ENCODE peak calls at places on chromosomes 1 and 21, in nine cellular contexts. B, P, D, Z, X, U, C, K and Q are unnamed samples.
A peak's percentile ranks its signal among the peaks of the same experiment; 100 is the strongest.

GRCh38 chr1:82399093-82399492 is 598.4 kb downstream of the ADGRL2 start:
- DNase-seq in B (peak; percentile 25), P (no peak), D (no peak), Z (no peak), X (no peak), U (no peak), C (peak; percentile 62), K (peak; percentile 86), Q (no peak)

GRCh38 chr1:234924450-234925355 is 203.9 kb downstream of the TOMM20 start:
- DNase-seq in B (no peak), P (no peak), D (no peak), Z (no peak), X (no peak), U (no peak), C (no peak), K (no peak), Q (no peak)

GRCh38 chr1:85047472-85048295 is 616 bp downstream of the MCOLN3 start:
- DNase-seq in B (no peak), P (no peak), D (no peak), Z (peak; percentile 51), X (no peak), U (no peak), C (peak; percentile 54), K (no peak), Q (peak; percentile 48)

GRCh38 chr1:86708923-86709322 is 4.5 kb downstream of the SH3GLB1 start:
- DNase-seq in B (peak; percentile 45), P (no peak), D (no peak), Z (no peak), X (no peak), U (no peak), C (peak; percentile 12), K (no peak), Q (no peak)

GRCh38 chr1:239361403-239361802 is 25.0 kb upstream of the CHRM3 start:
- DNase-seq in B (peak; percentile 3), P (no peak), D (no peak), Z (no peak), X (no peak), U (no peak), C (peak; percentile 28), K (no peak), Q (no peak)

GRCh38 chr1:187157552-187157951 is 328.8 kb downstream of the PLA2G4A start:
- DNase-seq in B (no peak), P (no peak), D (no peak), Z (no peak), X (no peak), U (no peak), C (no peak), K (no peak), Q (no peak)

GRCh38 chr1:203628185-203628996 is 1.8 kb downstream of the ATP2B4 start:
- DNase-seq in B (peak; percentile 70), P (no peak), D (peak; percentile 34), Z (peak; percentile 81), X (no peak), U (no peak), C (peak; percentile 81), K (peak; percentile 43), Q (no peak)

GRCh38 chr21:29788752-29789151 is 151.0 kb downstream of the GRIK1 start:
- DNase-seq in B (no peak), P (no peak), D (no peak), Z (no peak), X (no peak), U (no peak), C (no peak), K (no peak), Q (no peak)

GRCh38 chr1:59757185-59757747 is 57.5 kb upstream of the HOOK1 start:
- DNase-seq in B (no peak), P (no peak), D (no peak), Z (no peak), X (no peak), U (no peak), C (no peak), K (no peak), Q (no peak)

GRCh38 chr1:93255222-93256079 is 74.9 kb downstream of the CCDC18 start:
- DNase-seq in B (peak; percentile 32), P (no peak), D (no peak), Z (no peak), X (no peak), U (no peak), C (peak; percentile 87), K (peak; percentile 68), Q (no peak)

GRCh38 chr1:217907504-217907903 is 276.4 kb downstream of the SPATA17 start:
- DNase-seq in B (no peak), P (no peak), D (no peak), Z (no peak), X (no peak), U (no peak), C (peak; percentile 10), K (no peak), Q (no peak)

GRCh38 chr21:42389449-42389835 is 6.4 kb downstream of the TMPRSS3 start:
- DNase-seq in B (no peak), P (peak; percentile 44), D (peak; percentile 5), Z (peak; percentile 38), X (no peak), U (no peak), C (no peak), K (no peak), Q (no peak)

GRCh38 chr21:44489962-44490361 is 34.7 kb downstream of the LRRC3 start:
- DNase-seq in B (no peak), P (no peak), D (no peak), Z (no peak), X (no peak), U (no peak), C (no peak), K (no peak), Q (no peak)

GRCh38 chr1:208039536-208040332 is 128.8 kb upstream of the CD34 start:
- DNase-seq in B (no peak), P (no peak), D (no peak), Z (no peak), X (no peak), U (no peak), C (no peak), K (no peak), Q (no peak)

GRCh38 chr1:25610822-25611630 is 5.6 kb upstream of the MAN1C1 start:
- DNase-seq in B (peak; percentile 43), P (no peak), D (no peak), Z (no peak), X (peak; percentile 60), U (no peak), C (peak; percentile 48), K (no peak), Q (no peak)

GRCh38 chr1:153607381-153607780 is 5.6 kb downstream of the S100A16 start:
- DNase-seq in B (no peak), P (no peak), D (no peak), Z (no peak), X (no peak), U (no peak), C (no peak), K (no peak), Q (peak; percentile 8)

GRCh38 chr1:21541330-21541729 is 32.1 kb downstream of the ALPL start:
- DNase-seq in B (no peak), P (no peak), D (no peak), Z (no peak), X (no peak), U (no peak), C (no peak), K (no peak), Q (no peak)

GRCh38 chr1:21541835-21542234 is 32.6 kb downstream of the ALPL start:
- DNase-seq in B (peak; percentile 80), P (no peak), D (no peak), Z (no peak), X (no peak), U (no peak), C (peak; percentile 52), K (peak; percentile 58), Q (no peak)

GRCh38 chr1:21537932-21538630 is 28.9 kb downstream of the ALPL start:
- DNase-seq in B (peak; percentile 60), P (no peak), D (peak; percentile 62), Z (no peak), X (no peak), U (no peak), C (peak; percentile 24), K (peak; percentile 64), Q (no peak)

GRCh38 chr1:21537511-21537931 is 28.3 kb downstream of the ALPL start:
- DNase-seq in B (no peak), P (no peak), D (no peak), Z (no peak), X (no peak), U (no peak), C (no peak), K (no peak), Q (no peak)

DNA sequence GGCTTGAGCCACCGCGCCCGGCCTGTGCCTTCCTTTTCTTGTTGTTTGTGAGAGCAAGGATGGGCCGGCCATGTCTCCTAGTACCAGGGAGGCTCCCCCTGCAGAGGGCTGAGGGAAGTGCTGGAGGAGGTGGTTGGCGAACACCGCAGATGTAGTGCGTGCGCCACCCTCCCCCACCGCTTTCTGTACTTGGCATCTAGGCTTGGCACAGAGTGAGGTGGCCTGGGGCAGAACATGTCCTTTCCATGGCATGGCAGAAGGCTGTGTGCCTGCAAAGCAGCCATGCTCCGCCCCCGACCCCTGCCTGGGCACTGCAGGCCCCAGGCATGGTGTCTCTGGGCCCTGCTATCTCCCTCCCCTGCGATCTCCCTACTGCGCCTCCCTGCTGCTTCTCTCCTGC is 30.7 kb downstream of the ALPL start:
- DNase-seq in B (no peak), P (no peak), D (peak; percentile 66), Z (peak; percentile 79), X (no peak), U (no peak), C (peak; percentile 11), K (peak; percentile 23), Q (no peak)
- TF ChIP-seq CTCF in B (peak; percentile 19), P (no peak), D (peak; percentile 39), Z (peak; percentile 55), X (no peak), U (no peak), C (peak; percentile 17), K (peak; percentile 59), Q (no peak)

GRCh38 chr1:38046884-38047602 is 450 bp upstream of the POU3F1 start:
- DNase-seq in B (peak; percentile 81), P (peak; percentile 88), D (peak; percentile 94), Z (peak; percentile 82), X (peak; percentile 93), U (peak; percentile 61), C (peak; percentile 92), K (peak; percentile 63), Q (peak; percentile 89)
- TF ChIP-seq CTCF in B (peak; percentile 8), P (no peak), D (no peak), Z (no peak), X (no peak), U (no peak), C (no peak), K (no peak), Q (no peak)

GRCh38 chr1:175597969-175598765 is 145.2 kb downstream of the TNR start:
- DNase-seq in B (peak; percentile 44), P (no peak), D (no peak), Z (no peak), X (no peak), U (no peak), C (peak; percentile 15), K (peak; percentile 67), Q (peak; percentile 43)
- TF ChIP-seq CTCF in B (no peak), P (no peak), D (no peak), Z (no peak), X (no peak), U (no peak), C (no peak), K (no peak), Q (no peak)

DNA sequence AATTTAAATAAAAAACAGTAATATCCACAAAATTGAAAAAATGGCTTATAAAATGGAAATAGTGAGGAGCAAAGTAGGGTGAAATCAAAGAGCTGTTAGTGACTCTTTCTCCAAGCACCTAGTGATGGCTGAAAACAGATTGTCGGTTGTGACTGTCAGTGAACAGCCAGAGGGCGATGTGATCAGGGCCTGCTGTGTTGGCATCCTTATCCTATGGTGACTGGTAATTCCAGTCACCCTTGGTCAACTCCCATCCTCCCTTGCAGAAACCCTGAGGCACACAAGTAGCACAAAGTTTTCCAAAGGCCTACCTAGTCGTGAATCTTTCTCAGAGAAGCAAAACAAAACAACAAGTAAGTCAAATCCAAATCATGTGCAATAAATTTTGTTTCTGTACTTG is 599.8 kb upstream of the CXADR start:
- DNase-seq in B (no peak), P (no peak), D (peak; percentile 16), Z (peak; percentile 17), X (no peak), U (no peak), C (no peak), K (no peak), Q (no peak)
- TF ChIP-seq CTCF in B (no peak), P (no peak), D (no peak), Z (no peak), X (no peak), U (no peak), C (no peak), K (peak; percentile 21), Q (no peak)